ENCODE peak calls at places on chromosomes 11 and 22, in six cellular contexts. One of them, this sample, is unnamed.

GRCh38 chr11:64285885-64286800 is 495 bp downstream of the GPR137 start:
- DNase-seq in stimulated activated CD8-positive, alpha-beta memory T cell treated with anti-CD3 and anti-CD28 coated beads, Interleukin-4, amount 100 ng/mL, for 48 hours: no peak
- DNase-seq in choroid plexus epithelial cell: no peak
- DNase-seq in activated T-helper 1 cell treated with Interleukin-2 at 50 U/mL for 16 hours: no peak
- DNase-seq in effector CD4-positive, alpha-beta T cell: no peak
- DNase-seq in MG63: no peak
- DNase-seq in this sample: peak

GRCh38 chr22:50360578-50360977 is 17.5 kb downstream of the PPP6R2 start:
- DNase-seq in stimulated activated CD8-positive, alpha-beta memory T cell treated with anti-CD3 and anti-CD28 coated beads, Interleukin-4, amount 100 ng/mL, for 48 hours: no peak
- DNase-seq in choroid plexus epithelial cell: no peak
- DNase-seq in activated T-helper 1 cell treated with Interleukin-2 at 50 U/mL for 16 hours: no peak
- DNase-seq in effector CD4-positive, alpha-beta T cell: no peak
- DNase-seq in MG63: no peak
- DNase-seq in this sample: no peak

GRCh38 chr11:128749986-128750385 is 56.1 kb downstream of the FLI1 start:
- DNase-seq in stimulated activated CD8-positive, alpha-beta memory T cell treated with anti-CD3 and anti-CD28 coated beads, Interleukin-4, amount 100 ng/mL, for 48 hours: no peak
- DNase-seq in choroid plexus epithelial cell: no peak
- DNase-seq in activated T-helper 1 cell treated with Interleukin-2 at 50 U/mL for 16 hours: no peak
- DNase-seq in effector CD4-positive, alpha-beta T cell: no peak
- DNase-seq in MG63: no peak
- DNase-seq in this sample: no peak

GRCh38 chr22:42286205-42286604 is 15.8 kb upstream of the TCF20 start:
- DNase-seq in stimulated activated CD8-positive, alpha-beta memory T cell treated with anti-CD3 and anti-CD28 coated beads, Interleukin-4, amount 100 ng/mL, for 48 hours: no peak
- DNase-seq in choroid plexus epithelial cell: no peak
- DNase-seq in activated T-helper 1 cell treated with Interleukin-2 at 50 U/mL for 16 hours: no peak
- DNase-seq in effector CD4-positive, alpha-beta T cell: peak
- DNase-seq in MG63: no peak
- DNase-seq in this sample: no peak

GRCh38 chr11:79894111-79894510 is 453.3 kb upstream of the TENM4 start:
- DNase-seq in stimulated activated CD8-positive, alpha-beta memory T cell treated with anti-CD3 and anti-CD28 coated beads, Interleukin-4, amount 100 ng/mL, for 48 hours: no peak
- DNase-seq in choroid plexus epithelial cell: no peak
- DNase-seq in activated T-helper 1 cell treated with Interleukin-2 at 50 U/mL for 16 hours: no peak
- DNase-seq in effector CD4-positive, alpha-beta T cell: no peak
- DNase-seq in MG63: no peak
- DNase-seq in this sample: no peak

GRCh38 chr11:102367364-102367763 is 20.4 kb downstream of the BIRC2 start:
- DNase-seq in stimulated activated CD8-positive, alpha-beta memory T cell treated with anti-CD3 and anti-CD28 coated beads, Interleukin-4, amount 100 ng/mL, for 48 hours: no peak
- DNase-seq in choroid plexus epithelial cell: peak
- DNase-seq in activated T-helper 1 cell treated with Interleukin-2 at 50 U/mL for 16 hours: no peak
- DNase-seq in effector CD4-positive, alpha-beta T cell: no peak
- DNase-seq in MG63: no peak
- DNase-seq in this sample: no peak

GRCh38 chr11:64152841-64153691 is 12.8 kb downstream of the MACROD1 start:
- DNase-seq in stimulated activated CD8-positive, alpha-beta memory T cell treated with anti-CD3 and anti-CD28 coated beads, Interleukin-4, amount 100 ng/mL, for 48 hours: peak
- DNase-seq in choroid plexus epithelial cell: peak
- DNase-seq in activated T-helper 1 cell treated with Interleukin-2 at 50 U/mL for 16 hours: peak
- DNase-seq in effector CD4-positive, alpha-beta T cell: peak
- DNase-seq in MG63: peak
- DNase-seq in this sample: peak

GRCh38 chr11:10381730-10382129 is 73.3 kb upstream of the AMPD3 start:
- DNase-seq in stimulated activated CD8-positive, alpha-beta memory T cell treated with anti-CD3 and anti-CD28 coated beads, Interleukin-4, amount 100 ng/mL, for 48 hours: no peak
- DNase-seq in choroid plexus epithelial cell: peak
- DNase-seq in activated T-helper 1 cell treated with Interleukin-2 at 50 U/mL for 16 hours: no peak
- DNase-seq in effector CD4-positive, alpha-beta T cell: no peak
- DNase-seq in MG63: no peak
- DNase-seq in this sample: no peak

GRCh38 chr22:33873186-33873585 is 47.1 kb downstream of the LARGE1 start:
- DNase-seq in stimulated activated CD8-positive, alpha-beta memory T cell treated with anti-CD3 and anti-CD28 coated beads, Interleukin-4, amount 100 ng/mL, for 48 hours: no peak
- DNase-seq in choroid plexus epithelial cell: no peak
- DNase-seq in activated T-helper 1 cell treated with Interleukin-2 at 50 U/mL for 16 hours: no peak
- DNase-seq in effector CD4-positive, alpha-beta T cell: no peak
- DNase-seq in MG63: no peak
- DNase-seq in this sample: no peak

GRCh38 chr22:45103756-45104155 is 60.0 kb upstream of the NUP50 start:
- DNase-seq in stimulated activated CD8-positive, alpha-beta memory T cell treated with anti-CD3 and anti-CD28 coated beads, Interleukin-4, amount 100 ng/mL, for 48 hours: no peak
- DNase-seq in choroid plexus epithelial cell: no peak
- DNase-seq in activated T-helper 1 cell treated with Interleukin-2 at 50 U/mL for 16 hours: no peak
- DNase-seq in effector CD4-positive, alpha-beta T cell: no peak
- DNase-seq in MG63: no peak
- DNase-seq in this sample: no peak

GRCh38 chr22:16912281-16912680 is 87.1 kb upstream of the XKR3 start:
- DNase-seq in stimulated activated CD8-positive, alpha-beta memory T cell treated with anti-CD3 and anti-CD28 coated beads, Interleukin-4, amount 100 ng/mL, for 48 hours: no peak
- DNase-seq in choroid plexus epithelial cell: no peak
- DNase-seq in activated T-helper 1 cell treated with Interleukin-2 at 50 U/mL for 16 hours: no peak
- DNase-seq in effector CD4-positive, alpha-beta T cell: no peak
- DNase-seq in MG63: no peak
- DNase-seq in this sample: no peak

GRCh38 chr11:113440816-113441215 is 34.4 kb downstream of the DRD2 start:
- DNase-seq in stimulated activated CD8-positive, alpha-beta memory T cell treated with anti-CD3 and anti-CD28 coated beads, Interleukin-4, amount 100 ng/mL, for 48 hours: no peak
- DNase-seq in choroid plexus epithelial cell: no peak
- DNase-seq in activated T-helper 1 cell treated with Interleukin-2 at 50 U/mL for 16 hours: no peak
- DNase-seq in effector CD4-positive, alpha-beta T cell: no peak
- DNase-seq in MG63: no peak
- DNase-seq in this sample: no peak

GRCh38 chr11:134529212-134530096 is 117.4 kb upstream of the B3GAT1 start:
- DNase-seq in stimulated activated CD8-positive, alpha-beta memory T cell treated with anti-CD3 and anti-CD28 coated beads, Interleukin-4, amount 100 ng/mL, for 48 hours: no peak
- DNase-seq in choroid plexus epithelial cell: no peak
- DNase-seq in activated T-helper 1 cell treated with Interleukin-2 at 50 U/mL for 16 hours: no peak
- DNase-seq in effector CD4-positive, alpha-beta T cell: no peak
- DNase-seq in MG63: no peak
- DNase-seq in this sample: no peak

This sample was measured in Daoy.